ENCODE peak calls at places on chromosomes 16 and 17, in six cellular contexts. H is H1, R is mesenchymal stem cell, D is mesendoderm, Z is IMR-90, Y is neuronal stem cell. F is an unnamed sample.

GRCh38 chr17:57557363-57557762 is 187.7 kb downstream of the CCDC182 start:
- DNase-seq in D (no peak), Z (no peak), H (no peak), Y (no peak), R (peak), F (no peak)

GRCh38 chr17:36714789-36715188 is 113.4 kb downstream of the MRM1 start:
- DNase-seq in H (no peak), D (no peak), R (no peak), Y (no peak), Z (no peak), F (no peak)

GRCh38 chr16:85752511-85753420 is 1.9 kb upstream of the C16orf74 start:
- DNase-seq in R (peak), Z (peak), H (peak), Y (no peak), D (peak), F (peak)

GRCh38 chr17:50501906-50502642 is 6.2 kb upstream of the MYCBPAP start:
- DNase-seq in H (no peak), R (peak), Y (no peak), Z (no peak), D (no peak), F (no peak)

GRCh38 chr16:1639282-1639681 is 27.1 kb downstream of the CRAMP1 start:
- DNase-seq in R (no peak), Y (no peak), H (no peak), D (peak), Z (no peak), F (no peak)

GRCh38 chr16:20853981-20854620 is 46.1 kb downstream of the DCUN1D3 start:
- DNase-seq in H (no peak), Y (no peak), R (no peak), D (no peak), Z (no peak), F (no peak)

GRCh38 chr17:43040655-43041054 is 15.6 kb downstream of the RND2 start:
- DNase-seq in R (no peak), Y (no peak), D (no peak), Z (no peak), H (no peak), F (no peak)

GRCh38 chr17:64635647-64636305 is 26.3 kb downstream of the SMURF2 start:
- DNase-seq in Z (peak), H (no peak), D (no peak), Y (no peak), R (peak), F (no peak)

GRCh38 chr17:834136-834535 is 52.0 kb downstream of the MRM3 start:
- DNase-seq in R (no peak), D (no peak), H (no peak), Z (no peak), Y (no peak), F (no peak)

GRCh38 chr17:72837335-72837734 is 255.2 kb downstream of the SLC39A11 start:
- DNase-seq in R (no peak), Z (no peak), Y (peak), D (no peak), H (no peak), F (no peak)

GRCh38 chr16:23786964-23787571 is 32.2 kb downstream of the CHP2 start:
- DNase-seq in H (peak), D (no peak), Y (no peak), R (no peak), Z (no peak), F (peak)

GRCh38 chr17:18259621-18260331 is 686 bp upstream of the MIEF2 start:
- DNase-seq in Z (peak), D (peak), Y (no peak), R (no peak), H (no peak), F (no peak)

GRCh38 chr17:73166731-73167581 is 2.1 kb downstream of the SSTR2 start:
- DNase-seq in R (peak), H (no peak), Z (no peak), Y (no peak), D (no peak), F (no peak)

GRCh38 chr17:8420041-8420934 is 15.4 kb upstream of the NDEL1 start:
- DNase-seq in H (no peak), R (peak), D (no peak), Y (no peak), Z (peak), F (no peak)

GRCh38 chr17:56756536-56756935 is 77.2 kb downstream of the C17orf67 start:
- DNase-seq in Z (peak), Y (no peak), H (no peak), D (no peak), R (peak), F (no peak)

GRCh38 chr16:51888021-51888420 is 658.9 kb downstream of the TOX3 start:
- DNase-seq in Y (no peak), R (peak), Z (peak), D (no peak), H (no peak), F (no peak)

GRCh38 chr17:50834786-50835562 is 412 bp upstream of the WFIKKN2 start:
- DNase-seq in Y (no peak), Z (peak), H (no peak), R (peak), D (no peak), F (peak)

GRCh38 chr16:48203974-48204824 is 39.9 kb upstream of the LONP2 start:
- DNase-seq in D (no peak), Z (no peak), H (no peak), R (no peak), Y (no peak), F (no peak)

GRCh38 chr17:62653831-62654829 is 26.7 kb downstream of the MRC2 start:
- DNase-seq in Y (peak), H (no peak), R (peak), D (peak), Z (peak), F (no peak)

GRCh38 chr17:9343513-9343912 is 232.1 kb downstream of the STX8 start:
- DNase-seq in R (peak), Z (peak), D (peak), Y (no peak), H (no peak), F (peak)

GRCh38 chr16:66906916-66907836 is 11.5 kb downstream of the CDH16 start:
- DNase-seq in H (no peak), R (no peak), D (no peak), Y (no peak), Z (no peak), F (no peak)

GRCh38 chr17:82127704-82128103 is 29.7 kb upstream of the FASN start:
- DNase-seq in Y (no peak), D (no peak), H (no peak), R (no peak), Z (no peak), F (no peak)

GRCh38 chr17:21030375-21030774 is 12.4 kb downstream of the USP22 start:
- DNase-seq in D (no peak), R (no peak), H (no peak), Z (no peak), Y (no peak), F (no peak)

GRCh38 chr17:38657824-38658740 is 16.7 kb downstream of the EPOP start:
- DNase-seq in Z (no peak), Y (no peak), D (no peak), H (no peak), R (no peak), F (no peak)

GRCh38 chr17:74748529-74749261 is at the start of gene NHERF1:
- DNase-seq in Z (peak), R (peak), H (peak), D (peak), Y (peak), F (no peak)

GRCh38 chr17:10156579-10157488 is 41.6 kb downstream of the GAS7 start:
- DNase-seq in Z (no peak), H (no peak), Y (no peak), D (no peak), R (peak), F (no peak)

GRCh38 chr16:76309639-76310335 is 32.6 kb downstream of the CNTNAP4 start:
- DNase-seq in D (peak), H (no peak), R (no peak), Y (no peak), Z (no peak), F (no peak)

GRCh38 chr17:17108681-17109049 is 66.4 kb downstream of the MPRIP start:
- DNase-seq in H (no peak), Y (no peak), D (no peak), Z (no peak), R (no peak), F (no peak)

GRCh38 chr16:80991792-80992430 is 14.8 kb downstream of the CMC2 start:
- DNase-seq in H (no peak), R (no peak), Z (no peak), Y (no peak), D (no peak), F (no peak)

GRCh38 chr16:57999971-58000705 is at the start of gene ZNF319:
- DNase-seq in Z (no peak), R (no peak), H (peak), D (peak), Y (no peak), F (no peak)

GRCh38 chr17:78618264-78619066 is 41.3 kb upstream of the DNAH17 start:
- DNase-seq in Y (no peak), R (no peak), H (no peak), Z (no peak), D (no peak), F (no peak)

GRCh38 chr16:69326172-69326873 is 4.1 kb downstream of the PDF start:
- DNase-seq in Z (no peak), R (no peak), Y (no peak), H (no peak), D (no peak), F (no peak)

GRCh38 chr17:40303706-40304450 is 5.1 kb upstream of the RARA start:
- DNase-seq in H (no peak), Z (peak), Y (no peak), R (peak), D (no peak), F (no peak)

GRCh38 chr17:77070888-77071279 is 69.9 kb upstream of the SEC14L1 start:
- DNase-seq in Y (no peak), H (no peak), Z (no peak), D (no peak), R (no peak), F (no peak)

GRCh38 chr16:31451681-31452351 is 7.5 kb upstream of the ARMC5 start:
- DNase-seq in H (no peak), R (peak), Y (no peak), D (peak), Z (peak), F (peak)

GRCh38 chr17:59777033-59777432 is 69.6 kb downstream of the VMP1 start:
- DNase-seq in R (no peak), H (no peak), Z (no peak), D (no peak), Y (no peak), F (no peak)

GRCh38 chr16:82260212-82260795 is 90.3 kb upstream of the MPHOSPH6 start:
- DNase-seq in H (no peak), R (no peak), Z (no peak), D (no peak), Y (no peak), F (no peak)

GRCh38 chr16:89365044-89365467 is 125.3 kb downstream of the ANKRD11 start:
- DNase-seq in H (no peak), Z (peak), D (no peak), R (peak), Y (no peak), F (no peak)
- H3K27ac ChIP-seq in H (no peak), Z (no peak), D (no peak), R (peak), Y (no peak), F (no peak)

DNA sequence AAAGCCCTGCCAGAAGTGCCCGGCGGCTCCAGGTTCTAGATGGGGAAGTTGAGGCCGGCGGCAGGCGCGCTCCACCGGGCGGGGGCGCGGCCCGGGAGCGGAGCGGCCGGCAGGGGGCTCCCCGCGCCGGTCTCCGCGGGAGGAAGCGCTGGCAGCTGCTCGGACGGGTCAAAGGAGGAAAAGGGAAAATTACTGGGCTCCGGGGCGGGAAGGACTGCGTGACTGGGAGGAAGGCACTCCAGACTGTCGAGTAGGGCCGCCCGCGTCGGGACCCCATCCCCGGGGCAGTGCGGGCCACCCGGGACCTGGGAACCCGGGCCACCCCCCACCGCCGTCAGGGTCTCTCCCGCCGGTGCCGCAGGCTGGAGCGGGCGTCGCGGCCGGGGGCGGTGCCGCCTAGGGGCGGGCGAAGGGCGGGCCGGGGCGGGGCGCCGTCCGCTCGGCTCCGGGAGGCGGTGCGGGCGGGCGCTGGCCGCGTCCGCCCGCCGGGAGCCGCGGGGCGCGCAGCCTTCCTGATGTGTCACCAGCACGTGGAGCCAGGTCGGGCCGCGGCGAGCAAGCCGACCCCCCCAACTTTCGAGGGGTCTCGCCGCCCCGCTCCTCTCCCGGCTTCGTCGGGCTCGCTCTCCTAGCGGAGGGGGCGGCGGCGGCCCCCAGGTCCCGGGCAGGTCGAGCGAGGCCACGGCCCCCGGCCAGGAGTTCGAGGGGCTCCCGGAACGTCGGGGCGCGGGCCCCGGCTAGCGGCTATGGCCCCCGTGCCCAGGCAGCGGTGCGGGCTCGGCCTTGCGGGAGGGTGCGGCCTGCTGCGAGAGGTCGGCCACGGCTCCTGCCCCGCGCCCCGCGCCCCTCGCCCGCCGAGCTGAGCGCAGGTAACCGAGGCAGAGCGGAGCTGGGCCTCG is 167.5 kb downstream of the RAB11FIP4 start:
- DNase-seq in Y (peak), Z (peak), H (peak), R (peak), D (peak), F (peak)
- H2BK15ac ChIP-seq in Y (peak), Z (peak), H (no peak), R (peak), D (no peak), F (no peak)

GRCh38 chr17:4101127-4101798 is 41.6 kb downstream of the ZZEF1 start:
- DNase-seq in Y (no peak), H (no peak), D (peak), R (peak), Z (peak), F (no peak)
- H3K27ac ChIP-seq in Y (no peak), H (no peak), D (no peak), R (peak), Z (peak), F (no peak)

DNA sequence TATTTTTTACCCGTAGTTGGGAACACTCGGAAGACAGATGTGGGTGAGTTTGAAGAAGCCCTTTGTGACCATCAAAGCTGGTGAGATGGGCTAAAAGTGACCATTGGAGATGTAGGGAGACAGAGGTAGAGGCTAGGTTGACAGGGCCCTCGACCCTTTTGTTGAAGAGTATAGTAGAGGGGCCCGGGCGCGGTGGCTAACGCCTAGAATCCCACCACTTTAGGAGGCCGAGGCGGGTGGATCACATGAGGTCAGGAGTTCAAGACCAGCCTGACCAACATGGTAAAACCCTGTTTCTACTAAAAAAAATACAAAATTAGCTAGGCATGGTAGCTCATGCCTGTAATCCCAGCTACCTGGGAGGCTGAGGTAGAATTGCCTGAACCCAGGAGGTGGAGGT is 16.2 kb upstream of the NFATC3 start:
- DNase-seq in D (no peak), Z (no peak), R (no peak), Y (no peak), H (peak), F (no peak)
- H2BK15ac ChIP-seq in D (no peak), Z (no peak), R (no peak), Y (no peak), H (no peak), F (no peak)

GRCh38 chr17:15432807-15433547 is 34.4 kb downstream of the CDRT4 start:
- DNase-seq in Z (peak), Y (no peak), D (peak), H (no peak), R (peak), F (no peak)
- H3K27ac ChIP-seq in Z (peak), Y (no peak), D (no peak), H (no peak), R (no peak), F (no peak)

GRCh38 chr16:16036359-16036792 is 87.0 kb downstream of the ABCC1 start:
- DNase-seq in Y (peak), Z (no peak), R (no peak), D (no peak), H (no peak), F (no peak)

GRCh38 chr16:16037521-16037920 is 88.1 kb downstream of the ABCC1 start:
- DNase-seq in Y (no peak), R (no peak), H (no peak), Z (no peak), D (no peak), F (no peak)

GRCh38 chr16:16041196-16041892 is 91.9 kb downstream of the ABCC1 start:
- DNase-seq in Z (no peak), H (peak), D (peak), R (no peak), Y (no peak), F (peak)

GRCh38 chr16:16037970-16038369 is 88.6 kb downstream of the ABCC1 start:
- DNase-seq in Z (no peak), R (no peak), H (no peak), D (no peak), Y (no peak), F (no peak)

GRCh38 chr16:16038950-16039349 is 89.5 kb downstream of the ABCC1 start:
- DNase-seq in R (no peak), H (no peak), Z (no peak), D (no peak), Y (no peak), F (no peak)
- H2BK15ac ChIP-seq in R (no peak), H (no peak), Z (no peak), D (no peak), Y (no peak), F (no peak)

DNA sequence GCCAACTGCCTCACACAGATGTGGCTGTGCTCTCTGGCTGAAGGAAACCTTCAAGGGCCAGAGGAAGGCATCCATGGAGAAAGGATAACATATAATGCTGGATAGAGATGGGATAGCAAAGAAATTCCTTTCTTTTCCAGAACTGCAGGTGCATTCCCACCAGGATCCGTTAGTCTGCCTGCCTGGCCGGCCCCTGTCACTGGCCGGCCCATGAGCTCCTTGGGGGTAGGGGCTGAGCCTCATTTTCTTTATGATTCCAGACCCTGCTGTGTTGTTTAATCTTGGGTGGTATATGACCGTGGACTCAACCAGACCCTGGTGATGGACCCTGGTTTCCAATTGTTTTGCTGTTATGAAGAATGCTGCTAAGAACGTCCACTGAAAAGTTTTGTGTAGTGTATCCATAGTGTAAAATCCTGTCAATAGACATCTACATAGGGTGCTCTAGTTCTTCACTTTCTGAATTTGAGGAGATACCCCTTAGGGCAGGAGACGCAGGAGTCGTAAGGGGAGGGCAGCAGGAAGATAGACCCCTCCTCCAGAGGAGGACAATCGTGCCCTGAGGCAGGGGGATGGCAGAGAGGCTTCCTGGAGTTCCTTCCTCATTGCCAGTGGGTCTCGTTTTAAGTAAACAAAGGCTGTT is 93.5 kb downstream of the IRX3 start:
- DNase-seq in H (no peak), R (no peak), D (no peak), Z (no peak), Y (no peak), F (no peak)
- H3K27ac ChIP-seq in H (no peak), R (no peak), D (no peak), Z (no peak), Y (no peak), F (no peak)

GRCh38 chr17:79740413-79740812 is 9.7 kb downstream of the ENPP7 start:
- DNase-seq in Z (no peak), H (no peak), R (peak), Y (no peak), D (peak), F (no peak)

GRCh38 chr17:79738643-79739042 is 7.9 kb downstream of the ENPP7 start:
- DNase-seq in Z (no peak), Y (no peak), R (no peak), H (no peak), D (no peak), F (no peak)

GRCh38 chr17:79741401-79741750 is 10.6 kb downstream of the ENPP7 start:
- DNase-seq in D (no peak), Z (no peak), R (no peak), Y (no peak), H (no peak), F (no peak)

GRCh38 chr17:79737922-79738578 is 7.3 kb downstream of the ENPP7 start:
- DNase-seq in R (no peak), Y (no peak), Z (no peak), D (no peak), H (no peak), F (no peak)

DNA sequence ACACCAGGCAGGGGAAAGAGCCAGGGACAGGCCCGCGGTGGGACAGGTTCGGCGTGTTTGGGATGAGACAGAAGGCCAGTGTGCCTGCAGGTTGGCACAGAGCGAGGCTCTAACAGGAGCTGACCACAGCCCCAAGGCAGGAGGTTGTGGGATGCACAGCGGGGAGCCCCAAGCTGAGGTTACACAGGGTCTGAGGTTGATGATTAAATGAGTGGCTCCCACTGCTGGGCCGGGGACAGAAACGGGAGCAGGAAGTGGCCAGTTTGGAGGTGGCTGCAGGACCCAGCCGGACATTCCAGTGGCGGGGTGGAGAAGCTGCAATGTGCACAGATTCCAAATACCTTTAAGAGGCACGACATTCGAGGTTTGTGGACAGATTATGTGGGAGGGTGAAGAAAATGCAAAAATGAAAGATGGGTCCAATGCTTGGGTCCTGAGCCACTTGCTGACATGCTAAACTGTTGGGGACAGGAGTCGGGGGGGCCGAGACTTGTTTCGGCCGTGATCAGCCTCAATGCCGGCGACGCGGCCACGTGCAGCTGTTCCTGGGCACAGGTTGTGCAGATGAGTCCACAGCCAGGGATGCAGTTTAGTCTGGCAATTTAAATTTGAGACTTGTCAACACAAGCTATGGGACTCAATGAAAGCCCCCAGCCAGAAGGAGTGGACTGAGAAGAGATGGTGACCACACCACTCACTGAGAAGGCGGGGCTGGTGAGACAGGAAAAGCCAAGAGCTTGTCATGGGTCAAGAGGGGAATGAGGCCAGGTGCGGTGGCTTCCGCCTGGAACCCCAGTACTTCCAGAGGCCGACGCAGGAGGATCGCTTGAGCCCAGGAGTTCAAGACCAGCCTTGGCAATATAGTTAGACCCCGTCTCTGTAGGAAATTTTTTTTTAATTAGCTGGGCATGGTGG is 8.7 kb downstream of the ENPP7 start:
- DNase-seq in R (no peak), D (no peak), Z (no peak), H (no peak), Y (no peak), F (no peak)
- H2BK15ac ChIP-seq in R (no peak), D (no peak), Z (no peak), H (no peak), Y (no peak), F (no peak)